ENCODE peak calls at places on chromosome 15, in five cellular contexts. X, B, U, O and T are unnamed samples.

GRCh38 chr15:59394166-59394661 is 21.5 kb upstream of the MYO1E start:
- DNase-seq in B (no peak), U (no peak), O (no peak), X (no peak), T (no peak)

GRCh38 chr15:79811406-79812405 is 85.1 kb downstream of the MTHFS start:
- DNase-seq in B (peak; percentile 94), U (no peak), O (peak; percentile 77), X (peak; percentile 90), T (no peak)

GRCh38 chr15:58473720-58474119 is 41.9 kb downstream of the LIPC start:
- DNase-seq in U (no peak), O (no peak), X (no peak), B (peak; percentile 60), T (no peak)

GRCh38 chr15:66276546-66276945 is 16.8 kb upstream of the DIS3L start:
- DNase-seq in B (no peak), U (no peak), X (no peak), O (no peak), T (no peak)

GRCh38 chr15:51907136-51907862 is 64.3 kb downstream of the LEO1 start:
- DNase-seq in U (no peak), B (peak; percentile 71), O (no peak), X (no peak), T (no peak)

GRCh38 chr15:37824717-37825382 is 109.6 kb upstream of the TMCO5A start:
- DNase-seq in U (no peak), X (peak; percentile 33), B (peak; percentile 67), O (no peak), T (no peak)

GRCh38 chr15:42203891-42204290 is 4.2 kb downstream of the VPS39 start:
- DNase-seq in O (no peak), B (no peak), X (no peak), U (no peak), T (no peak)

GRCh38 chr15:77574521-77575202 is 58.0 kb downstream of the LINGO1 start:
- DNase-seq in X (no peak), O (no peak), B (no peak), U (no peak), T (no peak)

GRCh38 chr15:49627407-49627877 is 6.6 kb downstream of the DTWD1 start:
- DNase-seq in U (no peak), B (peak; percentile 63), O (no peak), X (no peak), T (no peak)

GRCh38 chr15:43253431-43254403 is 13.0 kb downstream of the TGM5 start:
- DNase-seq in O (no peak), U (no peak), B (peak; percentile 94), X (peak; percentile 28), T (no peak)

GRCh38 chr15:69881310-69881660 is 216.4 kb downstream of the TLE3 start:
- DNase-seq in X (no peak), B (peak; percentile 51), O (no peak), U (peak; percentile 84), T (no peak)

GRCh38 chr15:79970921-79971434 is at the start of gene BCL2A1:
- DNase-seq in U (peak; percentile 51), B (peak; percentile 68), X (no peak), O (no peak), T (no peak)

GRCh38 chr15:100781061-100781960 is 98.3 kb upstream of the ALDH1A3 start:
- DNase-seq in O (peak; percentile 37), X (peak; percentile 67), B (no peak), U (no peak), T (no peak)

GRCh38 chr15:67639591-67639990 is 97.1 kb downstream of the MAP2K5 start:
- DNase-seq in X (no peak), B (no peak), O (no peak), U (no peak), T (no peak)

GRCh38 chr15:67063689-67064606 is 1.5 kb upstream of the SMAD3 start:
- DNase-seq in O (peak; percentile 80), B (no peak), X (no peak), U (no peak), T (peak; percentile 49)

GRCh38 chr15:31352911-31353811 is 26.5 kb downstream of the KLF13 start:
- DNase-seq in O (peak; percentile 84), U (peak; percentile 71), B (no peak), X (peak; percentile 60), T (no peak)

GRCh38 chr15:48888209-48888608 is 10.3 kb downstream of the EID1 start:
- DNase-seq in U (no peak), B (no peak), X (no peak), O (no peak), T (no peak)

GRCh38 chr15:78340243-78341056 is at the start of gene CRABP1:
- DNase-seq in O (no peak), X (peak; percentile 51), U (no peak), B (no peak), T (peak; percentile 59)

GRCh38 chr15:76185716-76186115 is 125.6 kb downstream of the ETFA start:
- DNase-seq in O (no peak), U (peak; percentile 56), B (peak; percentile 89), X (peak; percentile 40), T (peak; percentile 39)

GRCh38 chr15:56775632-56776031 is 42.3 kb upstream of the ZNF280D start:
- DNase-seq in X (no peak), B (no peak), O (no peak), U (peak; percentile 46), T (no peak)

GRCh38 chr15:81909229-81910087 is 136.4 kb downstream of the MEX3B start:
- DNase-seq in O (no peak), X (peak; percentile 43), U (peak; percentile 27), B (no peak), T (no peak)

GRCh38 chr15:95826831-95827230 is 503.7 kb upstream of the NR2F2 start:
- DNase-seq in B (peak; percentile 21), X (no peak), U (no peak), O (no peak), T (no peak)

GRCh38 chr15:38745136-38745535 is 180.5 kb upstream of the RASGRP1 start:
- DNase-seq in B (no peak), X (no peak), U (no peak), O (no peak), T (no peak)

DNA sequence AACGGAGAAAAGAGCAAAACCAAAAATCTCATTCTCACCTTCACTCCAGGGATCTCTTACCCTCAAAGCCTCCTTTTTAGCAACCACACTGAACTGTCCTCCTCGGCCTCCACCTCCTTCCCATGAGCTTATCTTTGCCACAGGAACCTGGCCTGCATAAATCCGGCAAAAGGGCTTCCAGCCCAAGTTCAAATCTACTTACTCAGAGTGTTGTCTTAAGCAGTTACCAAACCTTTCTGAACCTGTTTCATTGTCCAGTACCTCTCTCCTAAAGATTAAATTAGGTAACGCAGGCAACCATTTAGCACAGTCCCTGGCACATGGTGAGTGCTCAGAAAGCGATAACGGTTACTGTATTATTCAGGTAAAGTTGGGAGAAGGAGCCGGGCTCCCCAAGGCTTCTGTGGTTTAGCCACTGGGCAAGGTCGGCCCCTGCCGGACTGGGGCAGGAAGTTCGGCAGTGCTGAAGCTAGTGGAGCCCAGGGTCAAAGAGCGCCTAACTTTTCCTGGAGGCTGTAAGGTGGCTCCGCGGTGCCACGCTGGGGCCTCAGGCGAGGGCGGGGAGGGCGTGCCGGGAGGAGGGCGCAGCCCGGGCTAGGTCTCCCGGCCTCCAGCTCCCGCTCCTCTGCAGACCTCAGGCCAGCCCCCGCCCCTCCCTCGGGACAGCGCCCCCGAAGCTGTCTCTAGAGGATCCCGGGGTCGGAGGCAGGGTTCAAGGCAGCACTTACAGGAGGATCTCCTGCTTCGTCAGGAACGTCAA is 620 bp downstream of the CIB1 start:
- DNase-seq in O (peak; percentile 88), X (peak; percentile 53), B (peak; percentile 77), U (peak; percentile 76), T (peak; percentile 66)
- TF ChIP-seq CTCF in O (peak; percentile 54), X (peak; percentile 43), B (peak; percentile 56), U (peak; percentile 62), T (peak; percentile 40)

GRCh38 chr15:83993591-83993990 is 242.0 kb upstream of the GOLGA6L4 start:
- DNase-seq in O (no peak), B (no peak), X (no peak), U (peak; percentile 12), T (no peak)
- TF ChIP-seq CTCF in O (no peak), B (peak; percentile 5), X (no peak), U (peak; percentile 57), T (no peak)

GRCh38 chr15:74405823-74406222 is 27.9 kb downstream of the SEMA7A start:
- DNase-seq in X (no peak), B (no peak), U (no peak), O (no peak), T (no peak)

GRCh38 chr15:74408815-74409214 is 24.9 kb downstream of the SEMA7A start:
- DNase-seq in O (no peak), X (no peak), U (no peak), B (no peak), T (no peak)

GRCh38 chr15:74406517-74406916 is 27.2 kb downstream of the SEMA7A start:
- DNase-seq in B (no peak), X (no peak), O (no peak), U (no peak), T (no peak)

GRCh38 chr15:74408385-74408784 is 25.4 kb downstream of the SEMA7A start:
- DNase-seq in U (no peak), O (no peak), B (no peak), X (no peak), T (no peak)

GRCh38 chr15:74406992-74407705 is 26.6 kb downstream of the SEMA7A start:
- DNase-seq in U (no peak), X (peak; percentile 39), B (peak; percentile 71), O (no peak), T (peak; percentile 66)
- TF ChIP-seq CTCF in U (no peak), X (no peak), B (no peak), O (no peak), T (no peak)

GRCh38 chr15:64634576-64635485 is 140.6 kb downstream of the RBPMS2 start:
- DNase-seq in O (no peak), B (no peak), X (peak; percentile 29), U (no peak), T (peak; percentile 50)

GRCh38 chr15:64636101-64636500 is 139.3 kb downstream of the RBPMS2 start:
- DNase-seq in X (no peak), B (no peak), U (no peak), O (no peak), T (no peak)

GRCh38 chr15:64637412-64637811 is 138.0 kb downstream of the RBPMS2 start:
- DNase-seq in U (no peak), X (no peak), O (no peak), B (no peak), T (no peak)

GRCh38 chr15:64635486-64635815 is 139.9 kb downstream of the RBPMS2 start:
- DNase-seq in O (no peak), U (no peak), B (peak; percentile 57), X (peak; percentile 54), T (no peak)

DNA sequence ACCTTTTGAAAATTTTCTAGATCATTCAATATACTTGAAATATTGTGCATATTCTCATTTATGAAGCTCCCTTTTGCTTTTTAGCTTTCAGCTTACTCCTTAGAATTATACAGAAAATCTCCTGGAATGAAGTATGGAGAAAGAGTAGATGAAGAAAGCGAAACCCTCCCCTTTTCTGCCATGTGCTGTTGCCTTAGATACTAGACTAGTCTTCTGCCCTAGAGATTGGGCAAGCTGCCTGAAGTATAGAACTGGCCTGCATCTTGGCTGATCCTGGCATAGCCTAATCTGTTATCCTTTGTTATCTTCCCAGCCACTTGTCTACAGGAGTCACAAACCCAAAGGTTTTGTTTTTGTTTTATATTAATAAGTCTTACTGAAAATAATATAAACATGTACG is 138.8 kb downstream of the RBPMS2 start:
- DNase-seq in U (no peak), X (no peak), B (no peak), O (no peak), T (no peak)
- TF ChIP-seq CTCF in U (no peak), X (no peak), B (no peak), O (no peak), T (no peak)

GRCh38 chr15:99507732-99508571 is 57.8 kb upstream of the MEF2A start:
- DNase-seq in X (peak; percentile 72), U (no peak), O (no peak), B (peak; percentile 12), T (no peak)
- TF ChIP-seq CTCF in X (no peak), U (no peak), O (no peak), B (no peak), T (no peak)

GRCh38 chr15:71685420-71685993 is 124.8 kb upstream of the NR2E3 start:
- DNase-seq in O (no peak), U (no peak), X (no peak), B (no peak), T (no peak)
- TF ChIP-seq CTCF in O (no peak), U (no peak), X (no peak), B (no peak), T (no peak)